ENCODE peak calls at places on chromosomes 3 and 15, in nine cellular contexts. B is COR-L47, Q is iris pigment epithelial cell, P is cardiac fibroblast, U is non-pigmented ciliary epithelial cell, T is activated B cell treated with CpG ODN at 0.5 μM for 24 hours, W is Karpas-422, O is heart left ventricle, N is hippocampal formation. V is an unnamed sample.
A peak's percentile ranks its signal among the peaks of the same experiment; 100 is the strongest.

GRCh38 chr15:83365370-83365938 is 81.0 kb upstream of the BNC1 start:
- DNase-seq in B (no peak), Q (peak; percentile 83), P (peak; percentile 84), U (no peak), T (no peak), W (no peak), O (no peak), N (peak; percentile 60), V (peak; percentile 73)

GRCh38 chr15:59994855-59995557 is 9.1 kb upstream of the FOXB1 start:
- DNase-seq in B (no peak), Q (no peak), P (no peak), U (no peak), T (no peak), W (no peak), O (no peak), N (no peak), V (no peak)

GRCh38 chr3:135240426-135240825 is 445.4 kb downstream of the EPHB1 start:
- DNase-seq in B (no peak), Q (no peak), P (no peak), U (no peak), T (no peak), W (peak; percentile 84), O (no peak), N (no peak), V (no peak)

GRCh38 chr3:55826731-55827496 is 339.8 kb upstream of the WNT5A start:
- DNase-seq in B (no peak), Q (peak; percentile 18), P (peak; percentile 30), U (no peak), T (no peak), W (no peak), O (no peak), N (no peak), V (no peak)

GRCh38 chr3:124410471-124410870 is 319.8 kb upstream of the UMPS start:
- DNase-seq in B (no peak), Q (peak; percentile 48), P (no peak), U (no peak), T (no peak), W (no peak), O (no peak), N (no peak), V (no peak)

GRCh38 chr3:17639765-17640164 is 102.7 kb downstream of the TBC1D5 start:
- DNase-seq in B (no peak), Q (peak; percentile 94), P (peak; percentile 88), U (peak; percentile 75), T (no peak), W (no peak), O (no peak), N (no peak), V (no peak)

GRCh38 chr3:161957467-161957866 is 460.9 kb downstream of the OTOL1 start:
- DNase-seq in B (no peak), Q (peak; percentile 63), P (no peak), U (no peak), T (no peak), W (no peak), O (no peak), N (no peak), V (no peak)

GRCh38 chr3:67384790-67385397 is 269.5 kb downstream of the SUCLG2 start:
- DNase-seq in B (no peak), Q (peak; percentile 70), P (peak; percentile 64), U (no peak), T (no peak), W (peak; percentile 88), O (peak; percentile 25), N (no peak), V (no peak)

GRCh38 chr3:119611664-119612063 is 14.0 kb downstream of the PLA1A start:
- DNase-seq in B (no peak), Q (no peak), P (no peak), U (no peak), T (no peak), W (no peak), O (no peak), N (no peak), V (no peak)

GRCh38 chr15:45495588-45495987 is 27.0 kb downstream of the SLC30A4 start:
- DNase-seq in B (no peak), Q (no peak), P (peak; percentile 10), U (no peak), T (no peak), W (no peak), O (no peak), N (no peak), V (no peak)

GRCh38 chr3:81749285-81749684 is 12.2 kb downstream of the GBE1 start:
- DNase-seq in B (no peak), Q (peak; percentile 42), P (peak; percentile 47), U (no peak), T (no peak), W (no peak), O (no peak), N (no peak), V (no peak)

GRCh38 chr15:85580914-85581313 is 200.5 kb downstream of the AKAP13 start:
- DNase-seq in B (no peak), Q (peak; percentile 35), P (no peak), U (no peak), T (no peak), W (no peak), O (no peak), N (no peak), V (peak; percentile 72)

GRCh38 chr3:135487261-135487660 is 478.3 kb upstream of the PPP2R3A start:
- DNase-seq in B (no peak), Q (no peak), P (no peak), U (no peak), T (no peak), W (no peak), O (no peak), N (no peak), V (no peak)

GRCh38 chr3:126474498-126475410 is 937 bp downstream of the ZXDC start:
- DNase-seq in B (peak; percentile 52), Q (peak; percentile 53), P (peak; percentile 40), U (no peak), T (no peak), W (peak; percentile 65), O (peak; percentile 40), N (no peak), V (peak; percentile 75)

GRCh38 chr15:80773122-80773551 is 6.0 kb upstream of the CEMIP start:
- DNase-seq in B (peak; percentile 57), Q (peak; percentile 89), P (peak; percentile 6), U (peak; percentile 79), T (no peak), W (no peak), O (no peak), N (no peak), V (no peak)

GRCh38 chr3:126646662-126647061 is 8.3 kb downstream of the TXNRD3 start:
- DNase-seq in B (no peak), Q (peak; percentile 24), P (peak; percentile 33), U (no peak), T (no peak), W (no peak), O (no peak), N (no peak), V (no peak)

GRCh38 chr3:175187586-175187985 is 328.5 kb downstream of the NAALADL2 start:
- DNase-seq in B (no peak), Q (no peak), P (no peak), U (no peak), T (no peak), W (no peak), O (no peak), N (no peak), V (no peak)

GRCh38 chr3:139534992-139535879 is 4.3 kb downstream of the RBP1 start:
- DNase-seq in B (peak; percentile 41), Q (peak; percentile 82), P (peak; percentile 93), U (no peak), T (no peak), W (no peak), O (peak; percentile 67), N (peak; percentile 50), V (peak; percentile 84)

GRCh38 chr3:54783611-54784010 is 144.2 kb downstream of the LRTM1 start:
- DNase-seq in B (no peak), Q (peak; percentile 4), P (no peak), U (no peak), T (no peak), W (no peak), O (no peak), N (no peak), V (no peak)

GRCh38 chr3:145639207-145639606 is 521.8 kb downstream of the PLOD2 start:
- DNase-seq in B (no peak), Q (no peak), P (no peak), U (no peak), T (no peak), W (no peak), O (no peak), N (no peak), V (no peak)

GRCh38 chr3:45487508-45487907 is 99.1 kb downstream of the LARS2 start:
- DNase-seq in B (no peak), Q (no peak), P (no peak), U (no peak), T (no peak), W (no peak), O (no peak), N (no peak), V (no peak)

GRCh38 chr3:172125963-172126403 is 86.6 kb downstream of the FNDC3B start:
- DNase-seq in B (no peak), Q (peak; percentile 68), P (peak; percentile 67), U (no peak), T (no peak), W (no peak), O (peak; percentile 64), N (no peak), V (no peak)

GRCh38 chr3:157335677-157336076 is 101.0 kb upstream of the PTX3 start:
- DNase-seq in B (peak; percentile 46), Q (peak; percentile 86), P (peak; percentile 72), U (peak; percentile 54), T (no peak), W (no peak), O (no peak), N (no peak), V (no peak)

GRCh38 chr3:38136272-38136806 is 588 bp downstream of the ACAA1 start:
- DNase-seq in B (no peak), Q (peak; percentile 32), P (no peak), U (no peak), T (no peak), W (no peak), O (no peak), N (no peak), V (peak; percentile 74)

GRCh38 chr3:14506626-14507344 is 33.4 kb downstream of the GRIP2 start:
- DNase-seq in B (no peak), Q (no peak), P (no peak), U (no peak), T (no peak), W (no peak), O (peak; percentile 9), N (no peak), V (no peak)

GRCh38 chr15:81002004-81002253 is 1.2 kb downstream of the TLNRD1 start:
- DNase-seq in B (no peak), Q (no peak), P (no peak), U (no peak), T (no peak), W (no peak), O (no peak), N (no peak), V (no peak)

GRCh38 chr3:157347577-157348303 is 88.9 kb upstream of the PTX3 start:
- DNase-seq in B (no peak), Q (peak; percentile 83), P (no peak), U (peak; percentile 38), T (no peak), W (peak; percentile 63), O (no peak), N (no peak), V (no peak)

GRCh38 chr15:73907018-73907394 is 19.3 kb upstream of the LOXL1 start:
- DNase-seq in B (no peak), Q (no peak), P (no peak), U (no peak), T (no peak), W (no peak), O (no peak), N (no peak), V (no peak)

GRCh38 chr3:158847885-158848284 is 46.0 kb downstream of the MFSD1 start:
- DNase-seq in B (no peak), Q (no peak), P (no peak), U (no peak), T (no peak), W (no peak), O (no peak), N (no peak), V (no peak)

GRCh38 chr15:65245096-65245849 is 34.0 kb upstream of the CILP start:
- DNase-seq in B (no peak), Q (peak; percentile 25), P (peak; percentile 68), U (peak; percentile 14), T (no peak), W (no peak), O (peak; percentile 80), N (no peak), V (peak; percentile 90)

GRCh38 chr3:194194051-194194756 is 58.3 kb downstream of the HES1 start:
- DNase-seq in B (no peak), Q (no peak), P (no peak), U (no peak), T (peak; percentile 21), W (peak; percentile 55), O (no peak), N (no peak), V (no peak)